ENCODE peak calls at places on chromosomes 5 and 9, in six cellular contexts. H is GM23248, E is fibroblast of lung, M is endothelial cell of umbilical vein, G is astrocyte, T is K562. P is an unnamed sample.

GRCh38 chr9:97307091-97307490 is 368 bp upstream of the CCDC180 start:
- DNase-seq in H (peak), E (peak), M (peak), G (peak), T (peak), P (no peak)

GRCh38 chr9:20732118-20732517 is 48.1 kb downstream of the FOCAD start:
- DNase-seq in H (peak), E (no peak), M (peak), G (peak), T (no peak), P (no peak)

GRCh38 chr5:56815657-56816545 is 552 bp downstream of the MAP3K1 start:
- DNase-seq in H (peak), E (peak), M (peak), G (peak), T (peak), P (no peak)

GRCh38 chr5:65366655-65367054 is 115.1 kb downstream of the ADAMTS6 start:
- DNase-seq in H (no peak), E (no peak), M (no peak), G (no peak), T (no peak), P (no peak)

GRCh38 chr5:181111010-181111409 is 20.0 kb downstream of the OR2V1 start:
- DNase-seq in H (no peak), E (no peak), M (no peak), G (no peak), T (no peak), P (no peak)

GRCh38 chr9:517993-518392 is 303.3 kb downstream of the DOCK8 start:
- DNase-seq in H (no peak), E (no peak), M (no peak), G (no peak), T (no peak), P (no peak)

GRCh38 chr9:33223696-33224095 is 16.3 kb upstream of the SPINK4 start:
- DNase-seq in H (peak), E (peak), M (peak), G (no peak), T (no peak), P (no peak)

GRCh38 chr5:168792678-168793077 is 213.5 kb upstream of the PANK3 start:
- DNase-seq in H (no peak), E (no peak), M (no peak), G (no peak), T (no peak), P (no peak)

GRCh38 chr9:130320697-130321080 is 55.1 kb downstream of the HMCN2 start:
- DNase-seq in H (no peak), E (no peak), M (no peak), G (no peak), T (peak), P (no peak)

GRCh38 chr5:134252671-134253070 is 26.8 kb upstream of the PPP2CA start:
- DNase-seq in H (peak), E (peak), M (peak), G (peak), T (no peak), P (no peak)

GRCh38 chr9:78298046-78298511 is 1.2 kb downstream of the PSAT1 start:
- DNase-seq in H (peak), E (no peak), M (peak), G (no peak), T (peak), P (no peak)

GRCh38 chr5:56346044-56346710 is 113.0 kb upstream of the ANKRD55 start:
- DNase-seq in H (no peak), E (no peak), M (no peak), G (no peak), T (no peak), P (no peak)

GRCh38 chr5:133336969-133337410 is 275.4 kb downstream of the FSTL4 start:
- DNase-seq in H (no peak), E (no peak), M (no peak), G (no peak), T (no peak), P (no peak)

GRCh38 chr9:92671323-92671722 is 1.4 kb upstream of the IPPK start:
- DNase-seq in H (peak), E (peak), M (peak), G (peak), T (peak), P (no peak)

GRCh38 chr5:124658867-124659557 is 87.4 kb downstream of the ZNF608 start:
- DNase-seq in H (peak), E (no peak), M (no peak), G (no peak), T (no peak), P (no peak)

GRCh38 chr5:6545770-6546690 is 86.8 kb downstream of the NSUN2 start:
- DNase-seq in H (peak), E (no peak), M (no peak), G (no peak), T (no peak), P (no peak)

GRCh38 chr9:77952641-77953341 is 78.8 kb downstream of the GNAQ start:
- DNase-seq in H (peak), E (peak), M (peak), G (peak), T (no peak), P (no peak)

GRCh38 chr5:142900926-142901325 is 130.7 kb downstream of the ARHGAP26 start:
- DNase-seq in H (peak), E (peak), M (no peak), G (peak), T (no peak), P (no peak)

GRCh38 chr5:98935206-98935605 is 6.4 kb upstream of the CHD1 start:
- DNase-seq in H (no peak), E (no peak), M (no peak), G (peak), T (no peak), P (peak)

GRCh38 chr5:11050596-11051304 is 289.7 kb upstream of the DAP start:
- DNase-seq in H (peak), E (no peak), M (no peak), G (peak), T (no peak), P (no peak)

GRCh38 chr9:107918749-107919148 is 429.2 kb upstream of the KLF4 start:
- DNase-seq in H (no peak), E (no peak), M (no peak), G (no peak), T (no peak), P (no peak)

GRCh38 chr5:79547429-79547822 is 33.5 kb upstream of the HOMER1 start:
- DNase-seq in H (no peak), E (no peak), M (no peak), G (no peak), T (no peak), P (no peak)

GRCh38 chr5:1523480-1523792 is 324 bp downstream of the LPCAT1 start:
- DNase-seq in H (peak), E (no peak), M (no peak), G (no peak), T (peak), P (no peak)

GRCh38 chr5:175356428-175356827 is 87.6 kb downstream of the DRD1 start:
- DNase-seq in H (no peak), E (no peak), M (no peak), G (no peak), T (no peak), P (no peak)

GRCh38 chr5:151080620-151081425 is at the start of gene TNIP1:
- DNase-seq in H (peak), E (peak), M (peak), G (peak), T (peak), P (no peak)

GRCh38 chr5:61290815-61291214 is 41.2 kb upstream of the ZSWIM6 start:
- DNase-seq in H (no peak), E (peak), M (peak), G (peak), T (no peak), P (no peak)

GRCh38 chr5:66498791-66499207 is 97.4 kb upstream of the MAST4 start:
- DNase-seq in H (peak), E (peak), M (peak), G (peak), T (no peak), P (no peak)

GRCh38 chr9:29640507-29640906 is 2067.2 kb upstream of the C9orf72 start:
- DNase-seq in H (no peak), E (no peak), M (no peak), G (no peak), T (no peak), P (no peak)

GRCh38 chr5:153619706-153620105 is 129.2 kb downstream of the GRIA1 start:
- DNase-seq in H (peak), E (peak), M (peak), G (peak), T (no peak), P (no peak)

GRCh38 chr9:16223074-16223871 is 647.2 kb downstream of the BNC2 start:
- DNase-seq in H (no peak), E (peak), M (no peak), G (no peak), T (no peak), P (no peak)

GRCh38 chr5:50663636-50664035 is 2.8 kb upstream of the PARP8 start:
- DNase-seq in H (no peak), E (no peak), M (no peak), G (no peak), T (no peak), P (no peak)

GRCh38 chr5:1729641-1730486 is 69.8 kb downstream of the MRPL36 start:
- DNase-seq in H (no peak), E (no peak), M (no peak), G (no peak), T (no peak), P (no peak)

GRCh38 chr9:132663120-132663519 is 6.7 kb downstream of the DDX31 start:
- DNase-seq in H (no peak), E (no peak), M (no peak), G (no peak), T (no peak), P (no peak)

GRCh38 chr5:20166496-20166895 is 178.5 kb upstream of the CDH18 start:
- DNase-seq in H (no peak), E (no peak), M (no peak), G (peak), T (no peak), P (no peak)

GRCh38 chr5:38382898-38383297 is 124.5 kb downstream of the EGFLAM start:
- DNase-seq in H (peak), E (peak), M (peak), G (peak), T (peak), P (peak)

GRCh38 chr5:128774605-128775004 is 190.7 kb upstream of the SLC27A6 start:
- DNase-seq in H (no peak), E (peak), M (no peak), G (peak), T (no peak), P (no peak)

GRCh38 chr9:133094842-133095393 is 26.1 kb downstream of the RALGDS start:
- DNase-seq in H (no peak), E (no peak), M (no peak), G (no peak), T (no peak), P (no peak)

GRCh38 chr5:1055896-1056610 is 47.5 kb downstream of the NKD2 start:
- DNase-seq in H (no peak), E (no peak), M (no peak), G (no peak), T (no peak), P (no peak)

GRCh38 chr9:126683698-126684044 is 69.9 kb downstream of the LMX1B start:
- DNase-seq in H (no peak), E (no peak), M (no peak), G (no peak), T (no peak), P (no peak)
- TF ChIP-seq EZH2 in H (no peak), E (no peak), M (no peak), G (no peak), T (no peak), P (no peak)

DNA sequence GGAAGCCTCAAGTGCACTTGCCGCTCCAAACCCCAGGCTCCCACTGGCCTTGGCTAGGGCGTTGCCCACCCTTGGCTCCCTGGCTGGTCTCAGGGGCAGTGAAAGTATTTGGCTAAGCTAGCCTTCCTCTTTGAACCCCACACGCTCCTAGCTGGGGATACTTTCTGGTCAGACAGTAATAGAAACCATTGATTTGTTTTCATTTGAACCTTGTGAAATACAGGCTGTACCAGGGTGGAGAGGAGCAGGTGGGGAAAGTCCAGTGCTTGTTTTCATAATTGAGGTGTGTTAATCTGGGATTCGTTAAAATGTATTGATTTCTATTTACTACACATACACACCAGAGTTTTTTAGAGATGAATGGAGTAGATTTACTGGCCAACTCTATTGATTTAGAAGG is 45.9 kb upstream of the TRMT10B start:
- DNase-seq in H (no peak), E (no peak), M (no peak), G (no peak), T (no peak), P (no peak)
- H3K4me3 ChIP-seq in H (no peak), E (no peak), M (no peak), G (no peak), T (no peak), P (no peak)

DNA sequence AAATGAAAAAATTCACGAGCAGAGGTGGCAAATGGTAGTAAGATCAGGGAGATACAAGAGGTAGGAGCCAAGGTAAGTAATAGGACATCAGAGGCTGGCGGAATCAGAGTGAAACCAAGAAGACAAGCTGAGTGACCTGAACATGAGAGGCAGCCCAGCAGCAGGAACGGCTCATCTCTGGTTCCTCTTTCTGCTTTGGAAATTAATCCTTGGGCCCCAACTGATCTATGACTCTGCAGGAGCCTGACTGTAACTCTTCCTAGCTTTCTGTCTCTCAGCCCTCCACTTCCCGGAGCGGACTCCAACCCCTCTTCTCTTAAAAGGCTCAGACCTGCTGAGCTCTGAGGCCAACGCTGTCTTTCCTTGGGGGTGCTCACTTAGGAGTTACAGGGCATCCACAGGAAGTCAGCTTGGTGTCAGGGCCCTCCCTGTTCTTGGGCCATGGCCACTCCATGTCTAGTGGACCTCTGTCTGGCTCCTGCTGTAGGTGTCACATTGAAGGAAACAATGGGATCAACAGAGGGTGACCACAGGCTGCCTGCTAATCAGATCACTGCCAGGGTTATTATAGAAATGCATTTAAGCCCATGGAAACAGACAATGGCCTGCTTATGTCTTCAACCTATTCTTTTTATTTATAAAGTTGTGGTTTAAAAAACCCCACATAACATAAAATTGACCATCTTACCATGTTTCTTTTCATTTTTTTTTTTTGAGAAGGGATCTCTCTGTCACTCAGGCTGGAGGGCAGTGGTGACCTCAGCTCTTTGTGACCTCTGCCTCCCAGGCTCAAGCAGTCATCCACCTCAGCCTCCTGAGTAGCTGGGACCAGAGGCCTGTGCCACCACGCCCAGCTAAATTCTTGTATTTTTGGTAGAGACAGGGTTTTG is 22.5 kb upstream of the SHB start:
- DNase-seq in H (no peak), E (no peak), M (no peak), G (no peak), T (no peak), P (no peak)
- H3K9ac ChIP-seq in H (no peak), E (no peak), M (no peak), G (no peak), T (no peak), P (no peak)

GRCh38 chr5:144202725-144203124 is 32.1 kb downstream of the KCTD16 start:
- DNase-seq in H (no peak), E (no peak), M (no peak), G (no peak), T (no peak), P (no peak)

GRCh38 chr5:144203750-144204596 is 33.3 kb downstream of the KCTD16 start:
- DNase-seq in H (peak), E (peak), M (peak), G (peak), T (peak), P (peak)

GRCh38 chr5:144206136-144206535 is 35.5 kb downstream of the KCTD16 start:
- DNase-seq in H (peak), E (no peak), M (no peak), G (no peak), T (no peak), P (no peak)

GRCh38 chr5:144207875-144208444 is 37.3 kb downstream of the KCTD16 start:
- DNase-seq in H (no peak), E (no peak), M (no peak), G (no peak), T (no peak), P (no peak)

GRCh38 chr5:144205141-144205551 is 34.5 kb downstream of the KCTD16 start:
- DNase-seq in H (peak), E (peak), M (peak), G (peak), T (no peak), P (no peak)
- TF ChIP-seq EZH2 in H (no peak), E (peak), M (no peak), G (no peak), T (no peak), P (no peak)

GRCh38 chr5:138952962-138953361 is 77.8 kb upstream of the LRRTM2 start:
- DNase-seq in H (no peak), E (no peak), M (no peak), G (no peak), T (no peak), P (no peak)
- H3K4me3 ChIP-seq in H (no peak), E (no peak), M (no peak), G (no peak), T (no peak), P (peak)

GRCh38 chr9:122331523-122331927 is 39.3 kb upstream of the PTGS1 start:
- DNase-seq in H (no peak), E (no peak), M (no peak), G (no peak), T (peak), P (no peak)

GRCh38 chr9:122329592-122329991 is 41.2 kb upstream of the PTGS1 start:
- DNase-seq in H (no peak), E (no peak), M (peak), G (no peak), T (no peak), P (no peak)

GRCh38 chr9:122332643-122333042 is 38.2 kb upstream of the PTGS1 start:
- DNase-seq in H (no peak), E (no peak), M (no peak), G (no peak), T (no peak), P (no peak)

GRCh38 chr9:122333169-122333808 is 37.5 kb upstream of the PTGS1 start:
- DNase-seq in H (no peak), E (no peak), M (no peak), G (no peak), T (no peak), P (no peak)

GRCh38 chr9:122332083-122332482 is 38.7 kb upstream of the PTGS1 start:
- DNase-seq in H (no peak), E (no peak), M (peak), G (no peak), T (peak), P (no peak)
- H3K9ac ChIP-seq in H (no peak), E (no peak), M (no peak), G (no peak), T (peak), P (no peak)

GRCh38 chr9:136199391-136200288 is 5.3 kb downstream of the LHX3 start:
- DNase-seq in H (no peak), E (no peak), M (no peak), G (no peak), T (no peak), P (no peak)
- TF ChIP-seq EZH2 in H (no peak), E (peak), M (peak), G (peak), T (no peak), P (no peak)

GRCh38 chr9:116271307-116271706 is 117.7 kb downstream of the PAPPA start:
- DNase-seq in H (no peak), E (no peak), M (no peak), G (no peak), T (no peak), P (no peak)
- H3K4me3 ChIP-seq in H (no peak), E (no peak), M (no peak), G (no peak), T (no peak), P (no peak)

GRCh38 chr9:27108981-27109541 is at the start of gene TEK:
- DNase-seq in H (peak), E (peak), M (peak), G (peak), T (no peak), P (no peak)

GRCh38 chr9:27112235-27112634 is 3.2 kb downstream of the TEK start:
- DNase-seq in H (no peak), E (no peak), M (no peak), G (no peak), T (no peak), P (no peak)

GRCh38 chr9:27109621-27110020 is 596 bp downstream of the TEK start:
- DNase-seq in H (peak), E (no peak), M (no peak), G (no peak), T (no peak), P (no peak)

GRCh38 chr9:27107241-27107640 is 1.8 kb upstream of the TEK start:
- DNase-seq in H (no peak), E (no peak), M (no peak), G (no peak), T (no peak), P (no peak)

DNA sequence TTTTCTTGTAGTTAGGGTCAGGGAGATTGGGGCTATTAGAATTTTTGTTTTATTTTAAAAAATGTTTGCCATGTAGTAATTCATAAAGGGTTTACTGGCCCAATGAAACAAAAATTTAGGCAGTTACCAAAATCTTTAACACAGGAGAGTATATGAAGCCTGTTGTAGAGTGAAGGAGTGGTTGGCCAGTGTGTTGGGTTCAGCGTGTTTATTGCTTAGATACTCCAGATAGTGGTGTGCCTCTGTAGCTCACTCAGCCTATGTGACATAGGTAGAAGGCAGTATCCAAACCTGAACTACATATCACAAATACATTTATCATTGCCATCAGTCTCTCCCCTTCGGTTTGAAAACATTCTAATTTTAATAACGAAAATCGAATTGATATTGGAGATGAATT is 1.2 kb downstream of the TEK start:
- DNase-seq in H (no peak), E (no peak), M (peak), G (no peak), T (no peak), P (no peak)
- H3K9ac ChIP-seq in H (peak), E (no peak), M (peak), G (peak), T (no peak), P (no peak)